ENCODE peak calls at places on chromosome 16, in six cellular contexts. L is suprapubic skin, Z is H1, R is stomach, N is transverse colon, C is SK-N-SH. Y is an unnamed sample.

GRCh38 chr16:64481497-64481896 is 640.4 kb downstream of the CDH11 start:
- DNase-seq in R (no peak), N (no peak), L (no peak), Z (no peak), C (peak), Y (no peak)

GRCh38 chr16:5220705-5221104 is 123.1 kb upstream of the EEF2KMT start:
- DNase-seq in C (no peak), Z (no peak), N (no peak), L (no peak), R (no peak), Y (no peak)

GRCh38 chr16:48197294-48197693 is 41.5 kb upstream of the ABCC12 start:
- DNase-seq in Z (no peak), L (no peak), N (no peak), R (no peak), C (no peak), Y (no peak)

GRCh38 chr16:4556580-4556979 is 440 bp downstream of the C16orf96 start:
- DNase-seq in C (no peak), L (no peak), Z (no peak), R (peak), N (no peak), Y (no peak)

GRCh38 chr16:87490091-87490798 is 2.6 kb downstream of the ZCCHC14 start:
- DNase-seq in C (no peak), Z (no peak), R (no peak), N (no peak), L (no peak), Y (no peak)

GRCh38 chr16:19033761-19034160 is 33.7 kb upstream of the COQ7 start:
- DNase-seq in L (no peak), C (no peak), R (no peak), N (no peak), Z (no peak), Y (no peak)

GRCh38 chr16:19282101-19282500 is 3.4 kb upstream of the CLEC19A start:
- DNase-seq in R (no peak), Z (no peak), L (no peak), C (no peak), N (no peak), Y (no peak)

GRCh38 chr16:77408607-77409006 is 26.2 kb downstream of the ADAMTS18 start:
- DNase-seq in R (no peak), Z (no peak), N (no peak), C (no peak), L (no peak), Y (no peak)

GRCh38 chr16:69863882-69864281 is 87.3 kb upstream of the CLEC18A start:
- DNase-seq in L (no peak), C (no peak), N (no peak), R (no peak), Z (no peak), Y (no peak)

GRCh38 chr16:54936086-54936978 is 5.7 kb downstream of the IRX5 start:
- DNase-seq in L (no peak), Z (no peak), R (no peak), N (no peak), C (no peak), Y (no peak)

GRCh38 chr16:72241930-72242329 is 70.0 kb upstream of the PMFBP1 start:
- DNase-seq in N (peak), C (peak), Z (no peak), L (no peak), R (no peak), Y (no peak)

GRCh38 chr16:31853300-31853699 is 20.3 kb upstream of the ZNF267 start:
- DNase-seq in R (no peak), Z (no peak), C (no peak), L (no peak), N (no peak), Y (no peak)

GRCh38 chr16:70704586-70704985 is 18.7 kb upstream of the MTSS2 start:
- DNase-seq in Z (no peak), R (no peak), C (no peak), N (no peak), L (no peak), Y (no peak)

GRCh38 chr16:86068722-86069121 is 169.8 kb downstream of the IRF8 start:
- DNase-seq in C (no peak), L (no peak), N (no peak), R (no peak), Z (no peak), Y (no peak)

GRCh38 chr16:13343981-13344380 is 442.6 kb downstream of the SHISA9 start:
- DNase-seq in L (no peak), Z (no peak), R (no peak), C (no peak), N (no peak), Y (no peak)

GRCh38 chr16:17062676-17063075 is 408.1 kb downstream of the XYLT1 start:
- DNase-seq in N (no peak), C (no peak), R (no peak), Z (no peak), L (no peak), Y (no peak)

GRCh38 chr16:49540836-49541235 is 167.2 kb downstream of the C16orf78 start:
- DNase-seq in N (no peak), C (no peak), Z (no peak), L (no peak), R (no peak), Y (no peak)

GRCh38 chr16:84816023-84816422 is 3.8 kb upstream of the CRISPLD2 start:
- DNase-seq in L (no peak), Z (no peak), C (no peak), R (no peak), N (no peak), Y (no peak)

GRCh38 chr16:31474173-31474714 is 2.3 kb downstream of the TGFB1I1 start:
- DNase-seq in R (no peak), Z (no peak), N (no peak), C (no peak), L (no peak), Y (no peak)

GRCh38 chr16:65600629-65601028 is 478.8 kb upstream of the CDH11 start:
- DNase-seq in N (no peak), R (no peak), Z (no peak), L (no peak), C (no peak), Y (no peak)

GRCh38 chr16:85366031-85366763 is 246.9 kb upstream of the GSE1 start:
- DNase-seq in C (peak), L (peak), R (no peak), N (no peak), Z (no peak), Y (no peak)

GRCh38 chr16:59192551-59193199 is 458.6 kb upstream of the GOT2 start:
- DNase-seq in N (no peak), L (no peak), C (peak), R (no peak), Z (no peak), Y (no peak)

GRCh38 chr16:22623351-22623781 is 112.7 kb downstream of the NPIPB5 start:
- DNase-seq in N (no peak), R (no peak), Z (no peak), L (no peak), C (no peak), Y (no peak)

GRCh38 chr16:6496996-6497395 is 835.6 kb upstream of the RBFOX1 start:
- DNase-seq in N (no peak), R (no peak), L (no peak), Z (no peak), C (no peak), Y (no peak)

GRCh38 chr16:86718118-86718517 is 139.8 kb downstream of the FOXL1 start:
- DNase-seq in Z (no peak), C (no peak), L (no peak), N (no peak), R (no peak), Y (no peak)

GRCh38 chr16:27640277-27640600 is 90.3 kb downstream of the KATNIP start:
- DNase-seq in R (no peak), C (no peak), N (no peak), Z (peak), L (no peak), Y (no peak)

GRCh38 chr16:81447383-81448101 is 2.9 kb downstream of the CMIP start:
- DNase-seq in Z (no peak), N (peak), C (no peak), R (peak), L (no peak), Y (no peak)

GRCh38 chr16:17518441-17518840 is 47.7 kb upstream of the XYLT1 start:
- DNase-seq in C (no peak), L (no peak), R (no peak), N (no peak), Z (no peak), Y (no peak)

GRCh38 chr16:70750893-70751467 is 50.0 kb downstream of the VAC14 start:
- DNase-seq in R (peak), C (no peak), L (peak), N (peak), Z (no peak), Y (peak)

GRCh38 chr16:81885976-81886586 is 107.0 kb downstream of the PLCG2 start:
- DNase-seq in Z (peak), N (no peak), L (no peak), R (no peak), C (peak), Y (no peak)

GRCh38 chr16:18829221-18829620 is 27.9 kb upstream of the ARL6IP1 start:
- DNase-seq in R (no peak), Z (no peak), C (no peak), L (no peak), N (no peak), Y (no peak)

GRCh38 chr16:85392756-85393673 is 220.1 kb upstream of the GSE1 start:
- DNase-seq in C (no peak), N (no peak), L (peak), Z (no peak), R (no peak), Y (peak)

GRCh38 chr16:87117936-87118335 is 199.3 kb downstream of the C16orf95 start:
- DNase-seq in C (no peak), N (no peak), Z (no peak), L (no peak), R (no peak), Y (peak)

GRCh38 chr16:90077757-90078593 is 844 bp upstream of the PRDM7 start:
- DNase-seq in L (no peak), Z (no peak), N (peak), C (peak), R (no peak), Y (no peak)

GRCh38 chr16:65994305-65994704 is 372.2 kb upstream of the CDH5 start:
- DNase-seq in C (no peak), Z (no peak), R (no peak), L (no peak), N (no peak), Y (no peak)

GRCh38 chr16:4373909-4374742 is 2.5 kb downstream of the VASN start:
- DNase-seq in R (peak), C (no peak), L (peak), Z (no peak), N (peak), Y (peak)

GRCh38 chr16:51392651-51393187 is 241.6 kb upstream of the SALL1 start:
- DNase-seq in C (no peak), N (no peak), Z (no peak), L (peak), R (no peak), Y (no peak)

GRCh38 chr16:13845232-13845631 is 74.7 kb upstream of the ERCC4 start:
- DNase-seq in R (no peak), N (no peak), L (no peak), Z (no peak), C (no peak), Y (no peak)

GRCh38 chr16:23903001-23903414 is 67.2 kb downstream of the PRKCB start:
- DNase-seq in Z (no peak), L (no peak), R (no peak), N (no peak), C (no peak), Y (no peak)

GRCh38 chr16:56510544-56510943 is 9.3 kb downstream of the BBS2 start:
- DNase-seq in R (no peak), C (no peak), N (no peak), Z (no peak), L (no peak), Y (no peak)

GRCh38 chr16:56506941-56507340 is 12.9 kb downstream of the BBS2 start:
- DNase-seq in C (no peak), L (no peak), Z (no peak), N (no peak), R (no peak), Y (no peak)

DNA sequence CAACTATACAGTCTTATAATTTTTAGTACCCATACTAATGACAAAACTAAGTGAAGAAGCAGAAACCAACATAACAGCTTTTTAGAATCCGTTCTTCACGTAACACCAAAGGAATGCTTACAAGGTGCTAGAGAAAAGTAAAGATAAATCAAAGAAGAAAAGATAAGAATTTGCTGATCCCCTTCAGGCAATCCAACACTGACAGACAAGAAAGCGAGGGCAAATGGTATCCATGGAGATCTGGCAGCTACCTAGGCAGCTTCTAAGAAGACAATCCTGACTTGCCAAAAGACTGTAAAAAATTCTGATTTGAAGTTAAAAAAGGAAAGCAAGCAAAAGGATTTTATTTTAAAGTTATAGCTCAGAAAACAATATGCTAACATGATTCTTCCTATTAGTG is 14.7 kb downstream of the BBS2 start:
- DNase-seq in Z (no peak), L (no peak), R (no peak), C (no peak), N (no peak), Y (no peak)
- TF ChIP-seq POLR2AphosphoS5 in Z (no peak), L (no peak), R (no peak), C (no peak), N (no peak), Y (no peak)

DNA sequence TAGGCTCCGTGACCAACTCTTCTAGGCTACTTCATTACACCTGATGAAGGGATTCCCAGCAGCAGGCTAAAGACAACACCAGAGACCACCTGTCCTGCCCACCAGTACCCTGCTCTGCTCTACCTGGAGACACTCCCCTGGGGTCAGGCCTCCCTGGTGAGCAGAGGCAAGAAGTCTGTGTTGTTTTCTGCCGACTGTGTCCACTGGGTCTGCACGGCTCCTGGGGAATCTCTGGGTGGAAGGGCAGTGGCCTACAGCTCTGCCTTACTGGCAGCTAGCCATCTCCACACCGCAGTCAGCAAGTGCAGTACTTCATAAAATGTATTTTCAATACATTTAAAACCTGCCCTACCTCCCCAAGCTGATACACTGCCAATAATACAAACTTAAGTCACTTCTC is 6.8 kb downstream of the RSL1D1 start:
- DNase-seq in Z (no peak), L (no peak), C (no peak), N (no peak), R (no peak), Y (no peak)
- TF ChIP-seq CTCF in Z (no peak), L (no peak), C (no peak), N (no peak), R (no peak), Y (no peak)

DNA sequence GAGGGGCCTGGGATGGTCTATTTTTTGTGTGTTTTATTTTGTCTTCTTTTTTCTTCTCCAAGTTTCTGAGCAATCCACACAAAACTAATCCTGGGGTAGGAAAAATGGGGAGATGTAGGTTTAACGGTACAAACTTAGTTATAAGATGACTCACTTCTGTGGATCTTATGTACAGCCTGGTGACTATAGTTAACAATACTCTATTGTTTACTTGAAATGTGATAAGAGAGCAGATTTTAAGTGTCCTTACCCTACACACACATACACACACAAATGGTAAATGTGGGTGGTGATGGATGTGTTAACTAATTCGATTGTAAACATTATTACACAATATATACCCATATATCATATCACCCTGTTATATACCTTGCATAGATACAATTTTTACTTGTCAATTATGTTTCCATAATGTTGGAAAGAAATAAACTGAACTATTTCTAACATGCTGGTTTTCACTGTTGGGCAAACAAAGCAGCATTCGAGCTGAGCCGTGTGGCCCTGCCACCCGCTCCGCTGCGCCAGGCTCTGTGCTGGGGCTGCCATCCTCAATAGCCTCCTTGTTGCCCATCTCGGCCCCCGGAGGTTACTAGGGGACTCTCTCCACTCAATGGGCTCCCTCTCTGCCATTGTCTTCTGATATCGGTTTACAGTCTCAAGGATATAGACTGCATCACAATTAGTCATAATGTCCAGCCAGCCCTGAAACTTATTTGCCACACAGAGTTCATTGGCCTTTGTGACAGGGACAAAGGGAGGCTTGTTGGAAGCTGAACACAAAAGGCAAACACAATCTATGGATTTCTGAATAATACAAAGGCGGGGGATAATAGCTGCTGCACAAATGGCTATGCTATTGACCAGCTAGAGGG is 380.3 kb upstream of the MAF start:
- DNase-seq in R (no peak), L (no peak), N (no peak), C (no peak), Z (no peak), Y (no peak)
- TF ChIP-seq EP300 in R (no peak), L (no peak), N (no peak), C (no peak), Z (no peak), Y (no peak)

DNA sequence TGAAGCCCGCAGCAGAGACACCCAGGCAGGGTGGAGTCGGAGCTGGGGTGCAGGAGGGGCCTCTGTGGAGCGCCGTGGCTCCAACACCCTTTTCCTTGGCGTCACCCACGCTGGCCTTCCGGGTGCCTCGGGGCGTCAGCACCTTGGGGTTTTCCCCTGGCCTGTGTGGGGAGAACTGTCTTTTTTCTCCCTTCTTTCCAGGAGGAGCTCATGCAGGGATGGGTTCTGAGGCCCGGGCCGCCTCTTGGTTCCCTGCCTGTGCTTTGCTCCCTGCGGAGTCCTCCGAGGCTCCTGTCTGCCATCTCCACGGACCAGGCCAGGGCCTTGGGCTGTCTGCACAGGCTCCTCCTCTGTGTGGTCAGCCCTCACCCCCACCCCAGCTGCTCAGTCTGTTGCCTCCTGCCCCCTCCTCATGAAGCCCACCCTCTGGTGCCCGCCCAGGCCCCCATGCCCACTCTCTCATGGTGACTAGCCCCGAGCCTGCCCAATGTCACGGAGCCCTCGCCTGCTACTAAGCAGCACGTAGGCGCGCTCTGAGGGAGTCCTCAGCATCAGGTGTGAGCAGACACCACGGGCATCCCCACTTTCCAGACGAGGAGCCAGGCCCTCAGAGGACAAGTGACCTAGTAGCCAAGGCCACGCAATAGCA is 5.0 kb downstream of the KATNB1 start:
- DNase-seq in N (no peak), C (no peak), Z (no peak), L (no peak), R (no peak), Y (no peak)
- TF ChIP-seq POLR2AphosphoS5 in N (no peak), C (no peak), Z (no peak), L (peak), R (no peak), Y (no peak)

GRCh38 chr16:16021020-16021419 is 71.6 kb downstream of the ABCC1 start:
- DNase-seq in C (no peak), Z (no peak), L (no peak), N (no peak), R (no peak), Y (no peak)

GRCh38 chr16:16021646-16021987 is 72.2 kb downstream of the ABCC1 start:
- DNase-seq in R (no peak), L (no peak), C (no peak), Z (no peak), N (no peak), Y (no peak)

GRCh38 chr16:16020291-16020690 is 70.9 kb downstream of the ABCC1 start:
- DNase-seq in C (no peak), Z (no peak), N (no peak), R (no peak), L (no peak), Y (no peak)

GRCh38 chr16:16022683-16023064 is 73.3 kb downstream of the ABCC1 start:
- DNase-seq in R (no peak), C (no peak), L (no peak), N (no peak), Z (no peak), Y (no peak)

GRCh38 chr16:16021988-16022682 is 72.7 kb downstream of the ABCC1 start:
- DNase-seq in N (peak), C (peak), Z (no peak), R (peak), L (peak), Y (peak)
- TF ChIP-seq CTCF in N (no peak), C (no peak), Z (no peak), R (no peak), L (no peak), Y (no peak)

GRCh38 chr16:88772871-88773811 is 11.9 kb downstream of the PIEZO1 start:
- DNase-seq in Z (no peak), C (no peak), R (no peak), L (no peak), N (peak), Y (peak)
- TF ChIP-seq EP300 in Z (no peak), C (peak), R (no peak), L (no peak), N (no peak), Y (peak)

GRCh38 chr16:401468-402348 is at the start of gene DECR2:
- DNase-seq in L (peak), C (peak), Z (peak), N (peak), R (peak), Y (peak)
- TF ChIP-seq POLR2AphosphoS5 in L (peak), C (peak), Z (peak), N (peak), R (peak), Y (peak)

DNA sequence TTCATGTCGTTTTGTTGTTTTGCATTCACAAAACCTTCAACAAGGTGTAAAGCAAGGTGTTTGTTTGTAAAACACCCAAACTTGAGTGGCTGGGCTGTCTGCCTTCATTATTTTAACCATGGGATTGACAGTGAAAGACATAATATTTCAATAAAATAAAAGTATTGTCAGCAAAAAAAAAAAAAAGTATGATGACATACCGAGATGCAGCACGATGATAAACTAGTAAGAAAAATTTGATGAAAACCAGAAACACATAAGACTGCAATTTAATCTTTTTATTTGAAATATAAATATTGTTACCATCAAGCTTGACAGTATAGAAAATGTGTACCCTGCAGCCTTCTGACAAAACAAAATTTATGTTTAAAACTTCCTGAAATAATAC is 419.3 kb upstream of the DYNLRB2 start:
- DNase-seq in N (no peak), L (no peak), Z (no peak), C (no peak), R (no peak), Y (no peak)
- TF ChIP-seq CTCF in N (no peak), L (no peak), Z (no peak), C (no peak), R (no peak), Y (no peak)